ENCODE peak calls at places on chromosomes 13 and 19, in nine cellular contexts. One of them, this sample, is unnamed.

GRCh38 chr19:42323473-42323851 is 2.0 kb upstream of the MEGF8 start:
- DNase-seq in Caco-2: no peak
- DNase-seq in OCI-LY7: no peak
- DNase-seq in colonic mucosa: peak
- DNase-seq in tibial nerve: no peak
- DNase-seq in heart left ventricle: no peak
- DNase-seq in spleen: no peak
- DNase-seq in progenitor cell of endocrine pancreas: no peak
- DNase-seq in dorsolateral prefrontal cortex: no peak
- DNase-seq in this sample: no peak

GRCh38 chr13:90868321-90868920 is 479.1 kb upstream of the MIR17HG start:
- DNase-seq in Caco-2: peak
- DNase-seq in OCI-LY7: peak
- DNase-seq in colonic mucosa: peak
- DNase-seq in tibial nerve: no peak
- DNase-seq in heart left ventricle: no peak
- DNase-seq in spleen: no peak
- DNase-seq in progenitor cell of endocrine pancreas: no peak
- DNase-seq in dorsolateral prefrontal cortex: no peak
- DNase-seq in this sample: peak

GRCh38 chr13:113962386-113962785 is 11.5 kb downstream of the C13orf46 start:
- DNase-seq in Caco-2: no peak
- DNase-seq in OCI-LY7: no peak
- DNase-seq in colonic mucosa: no peak
- DNase-seq in tibial nerve: no peak
- DNase-seq in heart left ventricle: no peak
- DNase-seq in spleen: peak
- DNase-seq in progenitor cell of endocrine pancreas: no peak
- DNase-seq in dorsolateral prefrontal cortex: peak
- DNase-seq in this sample: no peak

GRCh38 chr13:87661471-87661870 is 9.7 kb upstream of the SLITRK5 start:
- DNase-seq in Caco-2: no peak
- DNase-seq in OCI-LY7: no peak
- DNase-seq in colonic mucosa: no peak
- DNase-seq in tibial nerve: no peak
- DNase-seq in heart left ventricle: no peak
- DNase-seq in spleen: no peak
- DNase-seq in progenitor cell of endocrine pancreas: no peak
- DNase-seq in dorsolateral prefrontal cortex: no peak
- DNase-seq in this sample: no peak

GRCh38 chr19:45154064-45154827 is 6.5 kb downstream of the NKPD1 start:
- DNase-seq in Caco-2: peak
- DNase-seq in OCI-LY7: no peak
- DNase-seq in colonic mucosa: no peak
- DNase-seq in tibial nerve: no peak
- DNase-seq in heart left ventricle: no peak
- DNase-seq in spleen: no peak
- DNase-seq in progenitor cell of endocrine pancreas: no peak
- DNase-seq in dorsolateral prefrontal cortex: no peak
- DNase-seq in this sample: peak

GRCh38 chr19:9014809-9015208 is 4.6 kb upstream of the MUC16 start:
- DNase-seq in Caco-2: no peak
- DNase-seq in OCI-LY7: no peak
- DNase-seq in colonic mucosa: no peak
- DNase-seq in tibial nerve: no peak
- DNase-seq in heart left ventricle: no peak
- DNase-seq in spleen: no peak
- DNase-seq in progenitor cell of endocrine pancreas: no peak
- DNase-seq in dorsolateral prefrontal cortex: no peak
- DNase-seq in this sample: no peak

GRCh38 chr19:30792561-30793505 is 420.6 kb downstream of the ZNF536 start:
- DNase-seq in Caco-2: no peak
- DNase-seq in OCI-LY7: no peak
- DNase-seq in colonic mucosa: no peak
- DNase-seq in tibial nerve: no peak
- DNase-seq in heart left ventricle: no peak
- DNase-seq in spleen: no peak
- DNase-seq in progenitor cell of endocrine pancreas: no peak
- DNase-seq in dorsolateral prefrontal cortex: no peak
- DNase-seq in this sample: no peak

GRCh38 chr13:56198350-56198749 is 942.4 kb upstream of the PRR20A start:
- DNase-seq in Caco-2: no peak
- DNase-seq in OCI-LY7: no peak
- DNase-seq in colonic mucosa: no peak
- DNase-seq in tibial nerve: no peak
- DNase-seq in heart left ventricle: no peak
- DNase-seq in spleen: no peak
- DNase-seq in progenitor cell of endocrine pancreas: no peak
- DNase-seq in dorsolateral prefrontal cortex: no peak
- DNase-seq in this sample: no peak

GRCh38 chr19:580274-580835 is 8.0 kb downstream of the BSG start:
- DNase-seq in Caco-2: no peak
- DNase-seq in OCI-LY7: no peak
- DNase-seq in colonic mucosa: no peak
- DNase-seq in tibial nerve: no peak
- DNase-seq in heart left ventricle: no peak
- DNase-seq in spleen: no peak
- DNase-seq in progenitor cell of endocrine pancreas: no peak
- DNase-seq in dorsolateral prefrontal cortex: no peak
- DNase-seq in this sample: no peak

GRCh38 chr19:41353466-41354342 is at the start of gene TGFB1:
- DNase-seq in Caco-2: peak
- DNase-seq in OCI-LY7: peak
- DNase-seq in colonic mucosa: peak
- DNase-seq in tibial nerve: peak
- DNase-seq in heart left ventricle: peak
- DNase-seq in spleen: peak
- DNase-seq in progenitor cell of endocrine pancreas: peak
- DNase-seq in dorsolateral prefrontal cortex: peak
- DNase-seq in this sample: peak

GRCh38 chr13:29849071-29849541 is 1.3 kb downstream of the UBL3 start:
- DNase-seq in Caco-2: peak
- DNase-seq in OCI-LY7: peak
- DNase-seq in colonic mucosa: peak
- DNase-seq in tibial nerve: no peak
- DNase-seq in heart left ventricle: peak
- DNase-seq in spleen: peak
- DNase-seq in progenitor cell of endocrine pancreas: no peak
- DNase-seq in dorsolateral prefrontal cortex: no peak
- DNase-seq in this sample: peak

GRCh38 chr13:27355894-27356293 is 68.5 kb upstream of the GTF3A start:
- DNase-seq in Caco-2: no peak
- DNase-seq in OCI-LY7: no peak
- DNase-seq in colonic mucosa: no peak
- DNase-seq in tibial nerve: no peak
- DNase-seq in heart left ventricle: no peak
- DNase-seq in spleen: no peak
- DNase-seq in progenitor cell of endocrine pancreas: no peak
- DNase-seq in dorsolateral prefrontal cortex: no peak
- DNase-seq in this sample: no peak

GRCh38 chr13:27352698-27353097 is 71.7 kb upstream of the GTF3A start:
- DNase-seq in Caco-2: no peak
- DNase-seq in OCI-LY7: no peak
- DNase-seq in colonic mucosa: no peak
- DNase-seq in tibial nerve: no peak
- DNase-seq in heart left ventricle: no peak
- DNase-seq in spleen: no peak
- DNase-seq in progenitor cell of endocrine pancreas: no peak
- DNase-seq in dorsolateral prefrontal cortex: no peak
- DNase-seq in this sample: no peak

GRCh38 chr13:27353653-27354052 is 70.8 kb upstream of the GTF3A start:
- DNase-seq in Caco-2: no peak
- DNase-seq in OCI-LY7: no peak
- DNase-seq in colonic mucosa: no peak
- DNase-seq in tibial nerve: no peak
- DNase-seq in heart left ventricle: no peak
- DNase-seq in spleen: no peak
- DNase-seq in progenitor cell of endocrine pancreas: no peak
- DNase-seq in dorsolateral prefrontal cortex: no peak
- DNase-seq in this sample: no peak

GRCh38 chr13:27353166-27353583 is 71.2 kb upstream of the GTF3A start:
- DNase-seq in Caco-2: no peak
- DNase-seq in OCI-LY7: peak
- DNase-seq in colonic mucosa: no peak
- DNase-seq in tibial nerve: no peak
- DNase-seq in heart left ventricle: no peak
- DNase-seq in spleen: no peak
- DNase-seq in progenitor cell of endocrine pancreas: no peak
- DNase-seq in dorsolateral prefrontal cortex: no peak
- DNase-seq in this sample: peak

DNA sequence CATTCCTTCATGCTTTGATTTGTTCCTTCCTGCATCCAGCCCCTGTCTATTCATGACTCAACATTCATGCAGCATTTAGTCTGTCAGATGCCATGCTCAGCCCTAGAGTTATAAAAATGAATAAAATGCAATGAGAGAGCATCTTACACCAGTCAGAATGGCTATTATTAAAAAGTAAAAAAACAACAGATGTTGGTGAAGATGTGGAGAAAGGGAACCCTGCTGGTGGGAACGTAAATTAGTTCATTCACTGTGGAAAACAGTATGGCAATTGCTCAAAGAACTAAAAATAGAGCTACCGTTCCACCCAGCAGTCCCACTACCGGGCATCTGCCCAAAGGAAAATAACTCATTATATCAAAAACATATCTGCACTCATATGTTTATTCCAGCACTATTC is 70.0 kb upstream of the GTF3A start:
- DNase-seq in Caco-2: no peak
- DNase-seq in OCI-LY7: no peak
- DNase-seq in colonic mucosa: no peak
- DNase-seq in tibial nerve: no peak
- DNase-seq in heart left ventricle: no peak
- DNase-seq in spleen: no peak
- DNase-seq in progenitor cell of endocrine pancreas: no peak
- DNase-seq in dorsolateral prefrontal cortex: no peak
- DNase-seq in this sample: no peak
- TF ChIP-seq CTCF in Caco-2: no peak
- TF ChIP-seq CTCF in OCI-LY7: peak
- TF ChIP-seq CTCF in colonic mucosa: no peak
- TF ChIP-seq CTCF in tibial nerve: no peak
- TF ChIP-seq CTCF in heart left ventricle: no peak
- TF ChIP-seq CTCF in spleen: no peak
- TF ChIP-seq CTCF in progenitor cell of endocrine pancreas: no peak
- TF ChIP-seq CTCF in dorsolateral prefrontal cortex: no peak
- TF ChIP-seq CTCF in this sample: no peak

GRCh38 chr13:50843256-50844043 is at the start of gene DLEU7:
- DNase-seq in Caco-2: no peak
- DNase-seq in OCI-LY7: no peak
- DNase-seq in colonic mucosa: no peak
- DNase-seq in tibial nerve: peak
- DNase-seq in heart left ventricle: no peak
- DNase-seq in spleen: no peak
- DNase-seq in progenitor cell of endocrine pancreas: peak
- DNase-seq in dorsolateral prefrontal cortex: peak
- DNase-seq in this sample: no peak

GRCh38 chr13:50844181-50844875 is 836 bp upstream of the DLEU7 start:
- DNase-seq in Caco-2: no peak
- DNase-seq in OCI-LY7: no peak
- DNase-seq in colonic mucosa: no peak
- DNase-seq in tibial nerve: no peak
- DNase-seq in heart left ventricle: no peak
- DNase-seq in spleen: no peak
- DNase-seq in progenitor cell of endocrine pancreas: no peak
- DNase-seq in dorsolateral prefrontal cortex: no peak
- DNase-seq in this sample: no peak

GRCh38 chr13:50846861-50847475 is 3.5 kb upstream of the DLEU7 start:
- DNase-seq in Caco-2: no peak
- DNase-seq in OCI-LY7: peak
- DNase-seq in colonic mucosa: no peak
- DNase-seq in tibial nerve: no peak
- DNase-seq in heart left ventricle: no peak
- DNase-seq in spleen: no peak
- DNase-seq in progenitor cell of endocrine pancreas: no peak
- DNase-seq in dorsolateral prefrontal cortex: no peak
- DNase-seq in this sample: no peak

GRCh38 chr13:50847501-50847900 is 4.0 kb upstream of the DLEU7 start:
- DNase-seq in Caco-2: no peak
- DNase-seq in OCI-LY7: no peak
- DNase-seq in colonic mucosa: no peak
- DNase-seq in tibial nerve: no peak
- DNase-seq in heart left ventricle: no peak
- DNase-seq in spleen: no peak
- DNase-seq in progenitor cell of endocrine pancreas: no peak
- DNase-seq in dorsolateral prefrontal cortex: no peak
- DNase-seq in this sample: no peak

GRCh38 chr13:50845211-50845610 is 1.7 kb upstream of the DLEU7 start:
- DNase-seq in Caco-2: no peak
- DNase-seq in OCI-LY7: no peak
- DNase-seq in colonic mucosa: no peak
- DNase-seq in tibial nerve: no peak
- DNase-seq in heart left ventricle: no peak
- DNase-seq in spleen: no peak
- DNase-seq in progenitor cell of endocrine pancreas: no peak
- DNase-seq in dorsolateral prefrontal cortex: no peak
- DNase-seq in this sample: no peak
- TF ChIP-seq CTCF in Caco-2: no peak
- TF ChIP-seq CTCF in OCI-LY7: no peak
- TF ChIP-seq CTCF in colonic mucosa: no peak
- TF ChIP-seq CTCF in tibial nerve: no peak
- TF ChIP-seq CTCF in heart left ventricle: no peak
- TF ChIP-seq CTCF in spleen: no peak
- TF ChIP-seq CTCF in progenitor cell of endocrine pancreas: no peak
- TF ChIP-seq CTCF in dorsolateral prefrontal cortex: no peak
- TF ChIP-seq CTCF in this sample: no peak

DNA sequence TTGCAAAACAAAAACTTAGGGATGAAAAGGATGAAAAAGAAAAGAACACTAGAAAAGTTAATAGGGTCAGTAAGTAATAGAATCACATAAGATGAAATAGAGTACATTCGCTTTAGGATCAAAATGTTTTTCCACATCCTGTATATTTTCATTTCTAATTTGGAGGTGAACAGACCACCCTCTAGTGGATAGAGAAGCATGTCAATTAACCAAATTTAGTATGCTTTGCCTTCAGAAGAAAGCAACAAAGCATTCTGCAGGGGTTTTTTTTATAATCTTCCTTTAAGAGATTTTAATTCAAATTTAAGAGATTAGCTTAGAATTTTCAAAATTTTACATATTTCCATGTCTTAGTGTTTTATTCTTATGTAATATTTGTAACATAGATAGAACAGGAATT is 610.9 kb upstream of the SGCG start:
- DNase-seq in Caco-2: no peak
- DNase-seq in OCI-LY7: no peak
- DNase-seq in colonic mucosa: no peak
- DNase-seq in tibial nerve: no peak
- DNase-seq in heart left ventricle: no peak
- DNase-seq in spleen: no peak
- DNase-seq in progenitor cell of endocrine pancreas: no peak
- DNase-seq in dorsolateral prefrontal cortex: no peak
- DNase-seq in this sample: no peak
- TF ChIP-seq CTCF in Caco-2: no peak
- TF ChIP-seq CTCF in OCI-LY7: peak
- TF ChIP-seq CTCF in colonic mucosa: no peak
- TF ChIP-seq CTCF in tibial nerve: no peak
- TF ChIP-seq CTCF in heart left ventricle: no peak
- TF ChIP-seq CTCF in spleen: no peak
- TF ChIP-seq CTCF in progenitor cell of endocrine pancreas: peak
- TF ChIP-seq CTCF in dorsolateral prefrontal cortex: no peak
- TF ChIP-seq CTCF in this sample: no peak

DNA sequence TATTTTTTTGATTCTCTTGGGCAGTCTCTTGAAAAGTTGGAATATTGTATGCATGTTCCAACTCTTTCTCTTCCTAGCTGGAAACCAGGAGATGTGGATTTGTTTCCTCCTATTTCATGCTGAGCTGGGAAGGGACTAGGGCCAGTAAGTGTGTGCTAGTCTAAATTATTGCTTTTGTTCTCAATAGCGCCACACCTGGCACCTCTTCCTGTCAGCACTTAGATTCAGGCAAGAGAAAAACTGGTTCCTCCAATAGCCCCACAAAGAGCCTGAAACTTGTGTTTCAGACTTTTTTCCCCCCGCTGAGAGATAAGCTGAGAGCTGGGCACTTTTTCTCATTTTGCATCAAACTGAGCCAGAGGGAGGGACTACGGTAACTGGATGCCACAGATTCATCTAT is 353.4 kb downstream of the OLFM4 start:
- DNase-seq in Caco-2: no peak
- DNase-seq in OCI-LY7: no peak
- DNase-seq in colonic mucosa: no peak
- DNase-seq in tibial nerve: no peak
- DNase-seq in heart left ventricle: no peak
- DNase-seq in spleen: no peak
- DNase-seq in progenitor cell of endocrine pancreas: no peak
- DNase-seq in dorsolateral prefrontal cortex: no peak
- DNase-seq in this sample: no peak
- TF ChIP-seq CTCF in Caco-2: no peak
- TF ChIP-seq CTCF in OCI-LY7: peak
- TF ChIP-seq CTCF in colonic mucosa: no peak
- TF ChIP-seq CTCF in tibial nerve: no peak
- TF ChIP-seq CTCF in heart left ventricle: no peak
- TF ChIP-seq CTCF in spleen: no peak
- TF ChIP-seq CTCF in progenitor cell of endocrine pancreas: peak
- TF ChIP-seq CTCF in dorsolateral prefrontal cortex: no peak
- TF ChIP-seq CTCF in this sample: no peak

This sample was measured in activated CD8-positive, alpha-beta T cell treated with anti-CD3 and anti-CD28 coated beads for 36 hours.